ENCODE peak calls at places on chromosomes 12 and 14, in four cellular contexts. C, P, N and Z are unnamed samples.

GRCh38 chr12:3651585-3652424 is 101.1 kb downstream of the CRACR2A start:
- DNase-seq in C (no peak), P (no peak), N (no peak), Z (no peak)

GRCh38 chr12:93757792-93758694 is 80.9 kb downstream of the CRADD start:
- DNase-seq in C (no peak), P (peak; percentile 38), N (no peak), Z (no peak)

GRCh38 chr14:73008501-73008900 is 18.4 kb downstream of the ZFYVE1 start:
- DNase-seq in C (no peak), P (no peak), N (no peak), Z (no peak)

GRCh38 chr12:69653703-69654102 is 43.0 kb upstream of the LRRC10 start:
- DNase-seq in C (no peak), P (no peak), N (no peak), Z (no peak)

GRCh38 chr12:119461815-119462214 is 127.3 kb downstream of the CCDC60 start:
- DNase-seq in C (no peak), P (no peak), N (no peak), Z (no peak)

GRCh38 chr14:35412281-35413057 is 7.9 kb upstream of the NFKBIA start:
- DNase-seq in C (no peak), P (no peak), N (no peak), Z (no peak)

GRCh38 chr12:132621657-132622435 is 3.3 kb downstream of the P2RX2 start:
- DNase-seq in C (no peak), P (no peak), N (no peak), Z (no peak)

GRCh38 chr14:67882973-67883372 is 63.4 kb downstream of the RAD51B start:
- DNase-seq in C (no peak), P (no peak), N (no peak), Z (no peak)

GRCh38 chr12:79725987-79726386 is 35.2 kb upstream of the PAWR start:
- DNase-seq in C (no peak), P (no peak), N (no peak), Z (no peak)

GRCh38 chr14:104217486-104218360 is 79.3 kb downstream of the KIF26A start:
- DNase-seq in C (no peak), P (no peak), N (no peak), Z (no peak)

GRCh38 chr12:90576707-90577106 is 378.3 kb downstream of the CCER1 start:
- DNase-seq in C (no peak), P (no peak), N (no peak), Z (no peak)

GRCh38 chr14:92503756-92504491 is 9.7 kb upstream of the RIN3 start:
- DNase-seq in C (no peak), P (no peak), N (no peak), Z (peak; percentile 94)

GRCh38 chr12:124565071-124565491 is 2.3 kb downstream of the NCOR2 start:
- DNase-seq in C (no peak), P (no peak), N (no peak), Z (no peak)

GRCh38 chr12:104958946-104959841 is 1.1 kb upstream of the SLC41A2 start:
- DNase-seq in C (no peak), P (peak; percentile 45), N (no peak), Z (peak; percentile 30)

GRCh38 chr12:12736759-12737676 is 19.9 kb downstream of the CDKN1B start:
- DNase-seq in C (no peak), P (peak; percentile 43), N (peak; percentile 45), Z (no peak)

GRCh38 chr14:78153069-78153351 is 17.2 kb upstream of the NRXN3 start:
- DNase-seq in C (no peak), P (no peak), N (no peak), Z (no peak)

GRCh38 chr12:107248187-107248586 is 154.8 kb upstream of the CRY1 start:
- DNase-seq in C (no peak), P (no peak), N (no peak), Z (peak; percentile 40)
- TF ChIP-seq NR2C2 in C (no peak), P (no peak), N (no peak), Z (no peak)

GRCh38 chr12:49872781-49873181 is 29.9 kb upstream of the BCDIN3D start:
- DNase-seq in C (no peak), P (no peak), N (no peak), Z (no peak)

GRCh38 chr12:49874142-49874897 is 29.4 kb downstream of the FAIM2 start:
- DNase-seq in C (no peak), P (no peak), N (no peak), Z (no peak)

GRCh38 chr12:49872381-49872780 is 29.5 kb upstream of the BCDIN3D start:
- DNase-seq in C (no peak), P (no peak), N (no peak), Z (no peak)

GRCh38 chr12:49875115-49875720 is 28.5 kb downstream of the FAIM2 start:
- DNase-seq in C (no peak), P (no peak), N (no peak), Z (no peak)

DNA sequence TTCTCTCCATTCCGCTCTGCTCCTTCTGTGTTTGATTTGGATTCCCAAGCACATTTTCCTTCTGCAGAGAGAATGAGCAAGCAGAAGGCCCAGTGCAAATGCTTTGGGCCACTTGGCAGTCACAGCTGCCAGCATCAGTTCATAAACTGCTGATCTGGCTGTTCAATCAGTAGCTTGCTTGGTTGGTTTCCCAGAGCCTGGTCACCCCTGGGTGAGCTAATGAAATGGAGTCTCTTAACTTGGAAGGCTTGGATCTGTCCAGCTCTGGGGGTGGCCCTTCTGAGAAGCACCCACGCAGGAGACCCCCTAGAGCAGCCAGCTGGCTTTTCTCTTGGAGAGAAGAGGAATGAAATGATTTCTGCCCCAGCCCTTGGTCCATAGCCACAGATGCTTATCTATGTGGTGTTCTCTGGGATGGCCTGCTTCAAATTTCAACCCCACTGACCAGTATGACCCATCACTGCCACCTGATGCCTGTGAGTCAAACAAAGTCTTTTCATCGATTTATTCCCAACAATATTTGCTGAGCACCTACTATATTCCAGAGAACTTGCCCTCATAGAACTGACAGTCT is 30.3 kb downstream of the FAIM2 start:
- DNase-seq in C (no peak), P (no peak), N (no peak), Z (no peak)
- TF ChIP-seq NR2C2 in C (no peak), P (no peak), N (no peak), Z (no peak)

DNA sequence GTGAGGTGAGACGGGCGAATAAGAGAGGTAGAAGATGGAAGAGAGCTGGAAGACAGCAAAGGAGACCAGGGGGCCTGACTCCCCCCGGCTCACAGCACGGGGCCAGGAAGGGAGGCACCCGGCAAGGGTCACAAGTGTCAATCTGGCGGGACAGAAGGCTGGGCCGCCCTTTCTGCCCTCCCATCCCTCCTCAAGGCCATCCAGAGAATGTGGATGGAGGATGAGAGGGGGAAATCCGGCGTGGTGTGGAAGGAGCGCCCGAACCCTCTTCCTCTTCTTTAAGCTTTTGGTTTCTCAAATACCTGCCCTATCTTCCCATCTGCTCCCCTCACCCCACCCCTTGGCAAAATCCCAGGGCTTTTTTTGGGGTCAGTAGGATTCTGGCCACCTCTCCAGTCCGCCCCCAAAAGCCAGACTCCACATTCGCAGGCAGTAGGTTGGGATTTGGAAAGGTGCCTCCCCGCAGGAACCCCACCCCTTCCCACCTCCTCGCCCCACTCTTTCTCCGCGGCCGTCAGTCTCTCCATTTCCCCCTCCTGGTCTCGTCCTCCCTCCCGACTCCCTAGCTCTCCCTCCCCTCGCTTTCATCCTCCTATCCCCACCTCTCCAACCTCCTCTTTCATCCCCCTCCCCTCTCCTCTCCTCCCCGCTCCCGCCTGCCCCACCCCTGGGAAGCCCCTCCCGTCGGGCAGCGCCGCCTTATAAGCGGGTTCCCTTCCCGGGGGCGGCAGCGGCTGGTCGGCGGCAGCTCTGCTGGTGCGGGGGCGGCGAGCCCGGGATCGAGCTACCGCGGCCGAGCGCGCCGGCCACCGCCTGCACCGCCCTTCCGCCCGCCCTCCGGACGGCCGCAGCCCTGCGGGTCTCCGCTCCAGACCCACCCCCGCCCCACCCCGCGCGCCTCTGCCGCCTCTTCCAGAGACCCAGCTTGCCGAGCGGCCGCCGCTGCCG is at the start of gene PTMS:
- DNase-seq in C (peak; percentile 86), P (peak; percentile 72), N (no peak), Z (peak; percentile 41)
- TF ChIP-seq NR2C2 in C (no peak), P (no peak), N (no peak), Z (no peak)

GRCh38 chr14:32560213-32560857 is 231.2 kb downstream of the AKAP6 start:
- DNase-seq in C (peak; percentile 51), P (peak; percentile 40), N (no peak), Z (peak; percentile 82)

GRCh38 chr14:32564591-32564990 is 235.5 kb downstream of the AKAP6 start:
- DNase-seq in C (no peak), P (no peak), N (no peak), Z (no peak)

GRCh38 chr14:32561520-32561919 is 232.4 kb downstream of the AKAP6 start:
- DNase-seq in C (no peak), P (no peak), N (no peak), Z (no peak)

GRCh38 chr14:32567543-32568384 is 238.7 kb downstream of the AKAP6 start:
- DNase-seq in C (no peak), P (no peak), N (no peak), Z (no peak)

DNA sequence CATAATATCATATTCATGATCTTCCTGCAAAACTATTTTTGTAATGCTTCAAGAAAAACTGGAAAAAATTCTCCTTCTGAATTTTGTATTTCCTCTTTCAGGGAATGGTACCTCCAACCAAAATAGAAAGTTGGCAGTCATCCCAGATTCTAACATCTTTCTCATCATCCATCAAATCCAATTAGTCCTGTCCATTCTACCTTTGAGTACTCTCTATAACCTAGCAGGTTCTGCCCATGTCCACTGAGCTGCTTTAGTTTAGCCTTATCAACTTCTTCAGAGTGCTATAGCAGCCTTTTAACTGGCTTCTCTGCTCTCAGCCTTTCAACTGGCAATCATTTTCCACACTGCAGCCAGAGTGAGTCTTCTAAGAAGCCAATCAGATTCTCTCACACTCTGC is 236.2 kb downstream of the AKAP6 start:
- DNase-seq in C (no peak), P (no peak), N (no peak), Z (no peak)
- TF ChIP-seq NR2C2 in C (no peak), P (no peak), N (no peak), Z (no peak)

GRCh38 chr12:51866762-51867161 is 18.2 kb upstream of the FIGNL2 start:
- DNase-seq in C (no peak), P (no peak), N (no peak), Z (no peak)
- TF ChIP-seq NR2C2 in C (no peak), P (no peak), N (no peak), Z (no peak)

GRCh38 chr14:75636100-75636692 is 24.5 kb downstream of the ERG28 start:
- DNase-seq in C (peak; percentile 23), P (no peak), N (no peak), Z (no peak)
- TF ChIP-seq NR2C2 in C (no peak), P (no peak), N (no peak), Z (no peak)

GRCh38 chr12:24822121-24822899 is 126.6 kb downstream of the BCAT1 start:
- DNase-seq in C (no peak), P (no peak), N (peak; percentile 66), Z (no peak)
- TF ChIP-seq NR2C2 in C (no peak), P (no peak), N (no peak), Z (no peak)